ENCODE peak calls at places on chromosome 13, in four cellular contexts. T is thoracic aorta, Q is HL-60, G is mucosa of descending colon. O is an unnamed sample.

GRCh38 chr13:39483326-39483725 is 119.7 kb downstream of the LHFPL6 start:
- DNase-seq in Q (no peak), G (no peak), T (no peak), O (no peak)

GRCh38 chr13:30971575-30971974 is 39.1 kb downstream of the TEX26 start:
- DNase-seq in T (no peak), G (no peak), Q (no peak), O (no peak)

GRCh38 chr13:100423375-100423774 is 165.2 kb downstream of the GGACT start:
- DNase-seq in G (no peak), T (no peak), Q (peak), O (no peak)

GRCh38 chr13:98454389-98454881 is 122.5 kb downstream of the STK24 start:
- DNase-seq in T (no peak), G (no peak), Q (no peak), O (no peak)

GRCh38 chr13:29362849-29363604 is 232.5 kb downstream of the SLC7A1 start:
- DNase-seq in G (no peak), T (no peak), Q (peak), O (peak)

GRCh38 chr13:112767506-112768471 is 78.0 kb downstream of the ATP11A start:
- DNase-seq in G (peak), T (no peak), Q (peak), O (no peak)

GRCh38 chr13:95704510-95704909 is 27.6 kb downstream of the DNAJC3 start:
- DNase-seq in T (no peak), G (no peak), Q (no peak), O (no peak)

GRCh38 chr13:101660711-101661110 is 208.2 kb downstream of the ITGBL1 start:
- DNase-seq in G (no peak), Q (no peak), T (no peak), O (no peak)

GRCh38 chr13:29908411-29908810 is 58.0 kb upstream of the UBL3 start:
- DNase-seq in Q (no peak), G (no peak), T (no peak), O (no peak)

GRCh38 chr13:102587916-102588315 is 8.9 kb upstream of the TPP2 start:
- DNase-seq in Q (no peak), G (no peak), T (no peak), O (no peak)

GRCh38 chr13:28423010-28423409 is 71.9 kb downstream of the FLT1 start:
- DNase-seq in G (peak), T (no peak), Q (peak), O (no peak)

GRCh38 chr13:51834581-51835158 is 10.3 kb downstream of the TMEM272 start:
- DNase-seq in T (no peak), Q (no peak), G (no peak), O (no peak)

GRCh38 chr13:114043421-114044053 is 69.7 kb upstream of the C13orf46 start:
- DNase-seq in Q (peak), G (no peak), T (no peak), O (no peak)

GRCh38 chr13:44312898-44313551 is 60.6 kb upstream of the SERP2 start:
- DNase-seq in Q (no peak), T (no peak), G (no peak), O (no peak)

GRCh38 chr13:43268632-43269031 is 245.2 kb downstream of the DNAJC15 start:
- DNase-seq in Q (no peak), T (no peak), G (no peak), O (no peak)

GRCh38 chr13:50015263-50015662 is at the start of gene KCNRG:
- DNase-seq in T (no peak), Q (no peak), G (no peak), O (no peak)

GRCh38 chr13:34165158-34165557 is 347.2 kb downstream of the RFC3 start:
- DNase-seq in G (no peak), Q (no peak), T (no peak), O (no peak)

GRCh38 chr13:79405831-79406596 is at the start of gene RBM26:
- DNase-seq in Q (peak), G (peak), T (peak), O (peak)

GRCh38 chr13:108455320-108455719 is 174.1 kb upstream of the MYO16 start:
- DNase-seq in G (no peak), Q (no peak), T (no peak), O (no peak)

GRCh38 chr13:75800545-75800944 is 164.4 kb downstream of the LMO7 start:
- DNase-seq in T (no peak), G (no peak), Q (no peak), O (no peak)

GRCh38 chr13:83190020-83190419 is 692.3 kb downstream of the SLITRK1 start:
- DNase-seq in T (no peak), G (no peak), Q (no peak), O (no peak)

GRCh38 chr13:45615501-45616101 is at the start of gene ERICH6B:
- DNase-seq in T (no peak), G (no peak), Q (peak), O (peak)

GRCh38 chr13:95298971-95299627 is 2.2 kb downstream of the ABCC4 start:
- DNase-seq in G (no peak), Q (no peak), T (no peak), O (no peak)

GRCh38 chr13:34733720-34734119 is 208.3 kb upstream of the NBEA start:
- DNase-seq in G (no peak), Q (no peak), T (no peak), O (no peak)

GRCh38 chr13:44932171-44932849 is 57.0 kb downstream of the NUFIP1 start:
- DNase-seq in G (no peak), Q (no peak), T (no peak), O (no peak)

GRCh38 chr13:93450226-93450625 is 223.6 kb downstream of the GPC6 start:
- DNase-seq in T (no peak), Q (no peak), G (no peak), O (no peak)

GRCh38 chr13:92530364-92530763 is 696.2 kb upstream of the GPC6 start:
- DNase-seq in T (no peak), G (no peak), Q (no peak), O (no peak)

DNA sequence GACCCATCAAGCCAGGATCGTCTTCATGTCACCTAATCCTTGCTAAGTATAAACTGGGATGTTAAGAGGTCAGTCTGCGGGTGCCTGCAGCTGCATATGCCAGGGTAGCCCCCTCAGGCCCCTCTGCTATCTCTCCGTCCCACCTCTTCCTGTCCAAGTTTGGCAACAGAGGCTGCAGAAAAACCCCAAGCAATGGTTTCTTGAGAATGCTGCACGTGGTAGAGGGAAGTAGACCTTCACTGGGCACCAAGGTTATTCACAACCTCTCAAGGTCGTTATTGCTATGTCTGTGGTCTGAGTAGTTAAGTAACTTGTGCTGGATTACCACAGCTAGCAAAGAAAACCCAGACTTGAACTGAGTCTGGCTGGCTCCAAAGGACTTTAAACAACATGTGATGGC is 77.9 kb upstream of the XPO4 start:
- DNase-seq in T (no peak), G (no peak), Q (no peak), O (no peak)
- TF ChIP-seq CTCF in T (no peak), G (no peak), Q (no peak), O (no peak)

GRCh38 chr13:106520205-106521004 is 15.1 kb downstream of the EFNB2 start:
- DNase-seq in Q (no peak), G (no peak), T (no peak), O (no peak)
- TF ChIP-seq CTCF in Q (no peak), G (no peak), T (peak), O (no peak)

GRCh38 chr13:65882810-65883209 is 1347.3 kb downstream of the PCDH9 start:
- DNase-seq in G (no peak), Q (no peak), T (no peak), O (no peak)
- TF ChIP-seq CTCF in G (no peak), Q (no peak), T (peak), O (peak)

GRCh38 chr13:59318320-59318930 is 845.3 kb downstream of the DIAPH3 start:
- DNase-seq in Q (peak), G (peak), T (no peak), O (peak)
- TF ChIP-seq CTCF in Q (peak), G (peak), T (peak), O (peak)

GRCh38 chr13:109500146-109500773 is 286.1 kb downstream of the IRS2 start:
- DNase-seq in G (no peak), T (no peak), Q (no peak), O (peak)
- TF ChIP-seq CTCF in G (no peak), T (no peak), Q (no peak), O (no peak)

DNA sequence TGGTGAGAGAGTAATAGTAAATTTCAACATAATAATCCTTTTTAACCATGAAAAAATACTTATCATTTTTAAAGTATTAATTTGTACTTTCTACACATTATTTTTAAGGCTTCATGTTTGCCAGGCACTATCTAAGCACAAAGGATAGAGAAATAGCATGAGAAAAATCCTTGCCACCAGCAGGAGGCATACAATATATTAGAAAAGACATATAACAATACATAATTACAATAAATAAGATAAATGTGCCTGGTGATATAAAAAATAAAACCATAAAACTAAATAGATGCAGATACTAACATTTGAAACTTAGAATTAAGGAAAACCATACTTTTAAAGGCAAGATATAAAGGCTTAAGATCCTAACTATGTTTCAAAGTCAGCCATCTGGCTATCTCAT is 1256.4 kb downstream of the DIAPH3 start:
- DNase-seq in T (no peak), G (no peak), Q (no peak), O (no peak)
- TF ChIP-seq CTCF in T (no peak), G (no peak), Q (no peak), O (no peak)